ENCODE peak calls at places on chromosome 12, in nine cellular contexts. One of them, this sample, is unnamed.

GRCh38 chr12:21323736-21324135 is 11.0 kb downstream of the SLCO1A2 start:
- DNase-seq in Panc1: no peak
- DNase-seq in epithelial cell of esophagus: no peak
- DNase-seq in mesothelial cell of epicardium: no peak
- DNase-seq in mammary epithelial cell: no peak
- DNase-seq in AG10803: no peak
- DNase-seq in CD4-positive, alpha-beta T cell: no peak
- DNase-seq in thoracic aorta: no peak
- DNase-seq in nephron progenitor cell: no peak
- DNase-seq in this sample: no peak

GRCh38 chr12:96850676-96851075 is 56.4 kb upstream of the NEDD1 start:
- DNase-seq in Panc1: no peak
- DNase-seq in mesothelial cell of epicardium: no peak
- DNase-seq in CD4-positive, alpha-beta T cell: no peak
- DNase-seq in mammary epithelial cell: no peak
- DNase-seq in AG10803: no peak
- DNase-seq in nephron progenitor cell: no peak
- DNase-seq in epithelial cell of esophagus: no peak
- DNase-seq in thoracic aorta: no peak
- DNase-seq in this sample: no peak

GRCh38 chr12:124302241-124302806 is 7.4 kb downstream of the RFLNA start:
- DNase-seq in CD4-positive, alpha-beta T cell: no peak
- DNase-seq in nephron progenitor cell: no peak
- DNase-seq in mesothelial cell of epicardium: no peak
- DNase-seq in epithelial cell of esophagus: no peak
- DNase-seq in mammary epithelial cell: no peak
- DNase-seq in Panc1: no peak
- DNase-seq in thoracic aorta: no peak
- DNase-seq in AG10803: no peak
- DNase-seq in this sample: no peak

GRCh38 chr12:103169-103981 is 36.8 kb downstream of the IQSEC3 start:
- DNase-seq in Panc1: no peak
- DNase-seq in epithelial cell of esophagus: no peak
- DNase-seq in CD4-positive, alpha-beta T cell: no peak
- DNase-seq in mammary epithelial cell: no peak
- DNase-seq in AG10803: no peak
- DNase-seq in nephron progenitor cell: peak
- DNase-seq in thoracic aorta: no peak
- DNase-seq in mesothelial cell of epicardium: no peak
- DNase-seq in this sample: no peak

GRCh38 chr12:31728289-31728916 is 418 bp downstream of the AMN1 start:
- DNase-seq in AG10803: no peak
- DNase-seq in mammary epithelial cell: no peak
- DNase-seq in epithelial cell of esophagus: peak
- DNase-seq in CD4-positive, alpha-beta T cell: no peak
- DNase-seq in mesothelial cell of epicardium: no peak
- DNase-seq in thoracic aorta: no peak
- DNase-seq in Panc1: no peak
- DNase-seq in nephron progenitor cell: no peak
- DNase-seq in this sample: no peak

GRCh38 chr12:65324551-65324950 is 46.1 kb downstream of the MSRB3 start:
- DNase-seq in nephron progenitor cell: no peak
- DNase-seq in thoracic aorta: no peak
- DNase-seq in mammary epithelial cell: no peak
- DNase-seq in AG10803: peak
- DNase-seq in Panc1: no peak
- DNase-seq in epithelial cell of esophagus: no peak
- DNase-seq in mesothelial cell of epicardium: no peak
- DNase-seq in CD4-positive, alpha-beta T cell: no peak
- DNase-seq in this sample: no peak

GRCh38 chr12:1444142-1444516 is 150.3 kb downstream of the FBXL14 start:
- DNase-seq in Panc1: no peak
- DNase-seq in CD4-positive, alpha-beta T cell: no peak
- DNase-seq in nephron progenitor cell: no peak
- DNase-seq in mesothelial cell of epicardium: no peak
- DNase-seq in epithelial cell of esophagus: no peak
- DNase-seq in thoracic aorta: no peak
- DNase-seq in mammary epithelial cell: no peak
- DNase-seq in AG10803: no peak
- DNase-seq in this sample: no peak

GRCh38 chr12:131090254-131091210 is 136.8 kb downstream of the ADGRD1 start:
- DNase-seq in mesothelial cell of epicardium: no peak
- DNase-seq in AG10803: no peak
- DNase-seq in mammary epithelial cell: no peak
- DNase-seq in nephron progenitor cell: no peak
- DNase-seq in CD4-positive, alpha-beta T cell: no peak
- DNase-seq in Panc1: no peak
- DNase-seq in epithelial cell of esophagus: no peak
- DNase-seq in thoracic aorta: no peak
- DNase-seq in this sample: peak

GRCh38 chr12:97595423-97595822 is 132.8 kb downstream of the RMST start:
- DNase-seq in mammary epithelial cell: no peak
- DNase-seq in epithelial cell of esophagus: peak
- DNase-seq in thoracic aorta: no peak
- DNase-seq in nephron progenitor cell: no peak
- DNase-seq in CD4-positive, alpha-beta T cell: no peak
- DNase-seq in AG10803: no peak
- DNase-seq in mesothelial cell of epicardium: no peak
- DNase-seq in Panc1: no peak
- DNase-seq in this sample: no peak

GRCh38 chr12:109598428-109598854 is 24.8 kb downstream of the MVK start:
- DNase-seq in Panc1: no peak
- DNase-seq in mammary epithelial cell: no peak
- DNase-seq in nephron progenitor cell: no peak
- DNase-seq in AG10803: no peak
- DNase-seq in epithelial cell of esophagus: no peak
- DNase-seq in CD4-positive, alpha-beta T cell: no peak
- DNase-seq in mesothelial cell of epicardium: no peak
- DNase-seq in thoracic aorta: no peak
- DNase-seq in this sample: no peak

GRCh38 chr12:5521456-5522325 is 89.8 kb downstream of the NTF3 start:
- DNase-seq in mesothelial cell of epicardium: no peak
- DNase-seq in mammary epithelial cell: no peak
- DNase-seq in nephron progenitor cell: no peak
- DNase-seq in Panc1: no peak
- DNase-seq in epithelial cell of esophagus: no peak
- DNase-seq in CD4-positive, alpha-beta T cell: no peak
- DNase-seq in AG10803: no peak
- DNase-seq in thoracic aorta: no peak
- DNase-seq in this sample: no peak

GRCh38 chr12:52356031-52356761 is 11.1 kb downstream of the KRT85 start:
- DNase-seq in nephron progenitor cell: no peak
- DNase-seq in mesothelial cell of epicardium: peak
- DNase-seq in Panc1: no peak
- DNase-seq in CD4-positive, alpha-beta T cell: no peak
- DNase-seq in thoracic aorta: no peak
- DNase-seq in epithelial cell of esophagus: no peak
- DNase-seq in mammary epithelial cell: no peak
- DNase-seq in AG10803: no peak
- DNase-seq in this sample: no peak

GRCh38 chr12:93766802-93767523 is 89.8 kb downstream of the CRADD start:
- DNase-seq in Panc1: no peak
- DNase-seq in AG10803: peak
- DNase-seq in mesothelial cell of epicardium: no peak
- DNase-seq in mammary epithelial cell: peak
- DNase-seq in nephron progenitor cell: no peak
- DNase-seq in CD4-positive, alpha-beta T cell: peak
- DNase-seq in thoracic aorta: no peak
- DNase-seq in epithelial cell of esophagus: peak
- DNase-seq in this sample: peak

GRCh38 chr12:117863004-117863709 is 105.6 kb downstream of the KSR2 start:
- DNase-seq in mesothelial cell of epicardium: no peak
- DNase-seq in nephron progenitor cell: no peak
- DNase-seq in mammary epithelial cell: peak
- DNase-seq in thoracic aorta: no peak
- DNase-seq in Panc1: no peak
- DNase-seq in CD4-positive, alpha-beta T cell: no peak
- DNase-seq in epithelial cell of esophagus: peak
- DNase-seq in AG10803: peak
- DNase-seq in this sample: peak

GRCh38 chr12:107891967-107892366 is 117.5 kb downstream of the ASCL4 start:
- DNase-seq in mesothelial cell of epicardium: no peak
- DNase-seq in mammary epithelial cell: no peak
- DNase-seq in nephron progenitor cell: no peak
- DNase-seq in epithelial cell of esophagus: peak
- DNase-seq in Panc1: no peak
- DNase-seq in CD4-positive, alpha-beta T cell: no peak
- DNase-seq in thoracic aorta: no peak
- DNase-seq in AG10803: peak
- DNase-seq in this sample: peak

DNA sequence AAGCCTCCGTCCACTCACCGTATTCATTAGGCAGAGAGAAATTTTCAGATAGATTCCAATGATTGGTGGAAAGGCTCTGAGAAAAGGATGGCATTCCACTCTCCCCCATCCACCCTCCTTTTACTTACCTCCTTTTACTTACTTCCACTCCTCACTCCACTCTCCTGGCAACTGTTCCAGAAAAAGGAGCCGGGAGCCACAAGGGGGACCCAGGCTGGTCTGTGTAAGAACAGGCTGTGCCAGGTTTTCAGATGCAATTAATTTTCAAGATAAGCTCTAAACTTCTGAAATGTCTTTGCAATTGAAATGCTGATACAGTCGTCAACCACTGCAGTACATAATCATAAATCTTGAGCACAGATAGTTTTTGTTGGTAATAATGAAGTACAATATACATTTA is 248.8 kb downstream of the ANO6 start:
- DNase-seq in epithelial cell of esophagus: peak
- DNase-seq in CD4-positive, alpha-beta T cell: no peak
- DNase-seq in AG10803: no peak
- DNase-seq in mammary epithelial cell: no peak
- DNase-seq in mesothelial cell of epicardium: no peak
- DNase-seq in nephron progenitor cell: no peak
- DNase-seq in Panc1: no peak
- DNase-seq in thoracic aorta: no peak
- DNase-seq in this sample: peak
- TF ChIP-seq CTCF in epithelial cell of esophagus: no peak
- TF ChIP-seq CTCF in CD4-positive, alpha-beta T cell: no peak
- TF ChIP-seq CTCF in AG10803: no peak
- TF ChIP-seq CTCF in mammary epithelial cell: no peak
- TF ChIP-seq CTCF in mesothelial cell of epicardium: no peak
- TF ChIP-seq CTCF in nephron progenitor cell: no peak
- TF ChIP-seq CTCF in Panc1: peak
- TF ChIP-seq CTCF in thoracic aorta: no peak
- TF ChIP-seq CTCF in this sample: no peak

DNA sequence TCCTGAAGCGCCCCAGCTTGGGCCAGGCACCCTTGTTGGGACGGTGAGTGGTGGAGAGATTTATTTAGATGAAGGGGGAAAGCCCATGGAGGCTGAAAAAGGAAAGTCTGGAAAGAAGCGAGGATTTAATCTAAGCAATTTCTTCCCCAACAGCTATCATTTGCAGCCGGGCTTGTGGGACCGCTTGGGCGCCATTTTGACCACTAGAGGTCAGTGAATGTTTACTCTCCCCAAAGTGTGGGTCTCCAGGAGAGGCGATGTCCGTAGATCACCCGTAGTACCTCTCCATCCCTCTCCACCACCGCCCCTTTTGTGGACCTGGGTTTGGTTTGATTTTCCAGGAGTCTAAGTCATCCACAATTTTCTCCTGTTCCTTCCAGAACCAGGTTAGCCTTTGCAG is 91.2 kb upstream of the PARP11 start:
- DNase-seq in Panc1: peak
- DNase-seq in AG10803: no peak
- DNase-seq in thoracic aorta: no peak
- DNase-seq in CD4-positive, alpha-beta T cell: no peak
- DNase-seq in nephron progenitor cell: peak
- DNase-seq in mesothelial cell of epicardium: no peak
- DNase-seq in epithelial cell of esophagus: no peak
- DNase-seq in mammary epithelial cell: no peak
- DNase-seq in this sample: peak
- TF ChIP-seq CTCF in Panc1: peak
- TF ChIP-seq CTCF in AG10803: peak
- TF ChIP-seq CTCF in thoracic aorta: no peak
- TF ChIP-seq CTCF in CD4-positive, alpha-beta T cell: no peak
- TF ChIP-seq CTCF in nephron progenitor cell: peak
- TF ChIP-seq CTCF in mesothelial cell of epicardium: no peak
- TF ChIP-seq CTCF in epithelial cell of esophagus: no peak
- TF ChIP-seq CTCF in mammary epithelial cell: peak
- TF ChIP-seq CTCF in this sample: peak

DNA sequence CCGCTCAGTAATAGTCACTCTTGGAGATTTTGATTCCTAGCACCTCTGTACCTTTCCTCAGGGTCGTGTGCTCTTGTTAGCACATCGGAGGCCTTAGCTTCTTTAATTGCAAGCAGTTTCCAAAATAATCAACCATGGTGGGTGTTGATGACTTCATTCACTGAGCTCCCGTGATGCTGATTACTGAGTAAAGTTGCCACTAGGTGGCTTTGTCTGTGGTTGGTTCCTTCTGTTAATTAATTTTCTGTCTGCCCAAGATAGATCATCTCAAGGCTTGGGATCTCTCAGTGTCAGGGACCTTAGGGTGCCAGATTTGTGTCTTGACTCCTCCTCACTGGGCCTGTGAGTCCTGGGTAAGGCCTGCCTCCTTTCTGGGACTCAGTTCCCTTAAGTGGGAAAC is 54.3 kb downstream of the PTPN11 start:
- DNase-seq in CD4-positive, alpha-beta T cell: no peak
- DNase-seq in thoracic aorta: no peak
- DNase-seq in AG10803: no peak
- DNase-seq in mesothelial cell of epicardium: no peak
- DNase-seq in Panc1: no peak
- DNase-seq in nephron progenitor cell: no peak
- DNase-seq in epithelial cell of esophagus: peak
- DNase-seq in mammary epithelial cell: no peak
- DNase-seq in this sample: no peak
- TF ChIP-seq CTCF in CD4-positive, alpha-beta T cell: no peak
- TF ChIP-seq CTCF in thoracic aorta: no peak
- TF ChIP-seq CTCF in AG10803: peak
- TF ChIP-seq CTCF in mesothelial cell of epicardium: no peak
- TF ChIP-seq CTCF in Panc1: peak
- TF ChIP-seq CTCF in nephron progenitor cell: no peak
- TF ChIP-seq CTCF in epithelial cell of esophagus: no peak
- TF ChIP-seq CTCF in mammary epithelial cell: peak
- TF ChIP-seq CTCF in this sample: peak

GRCh38 chr12:75561921-75562320 is 50.5 kb upstream of the KRR1 start:
- DNase-seq in Panc1: no peak
- DNase-seq in AG10803: no peak
- DNase-seq in mammary epithelial cell: no peak
- DNase-seq in CD4-positive, alpha-beta T cell: no peak
- DNase-seq in epithelial cell of esophagus: no peak
- DNase-seq in nephron progenitor cell: no peak
- DNase-seq in thoracic aorta: no peak
- DNase-seq in mesothelial cell of epicardium: no peak
- DNase-seq in this sample: no peak

GRCh38 chr12:75563351-75563750 is 51.9 kb upstream of the KRR1 start:
- DNase-seq in Panc1: no peak
- DNase-seq in mesothelial cell of epicardium: no peak
- DNase-seq in AG10803: no peak
- DNase-seq in epithelial cell of esophagus: no peak
- DNase-seq in thoracic aorta: no peak
- DNase-seq in nephron progenitor cell: no peak
- DNase-seq in mammary epithelial cell: no peak
- DNase-seq in CD4-positive, alpha-beta T cell: no peak
- DNase-seq in this sample: no peak

GRCh38 chr12:75556306-75556899 is 45.0 kb upstream of the KRR1 start:
- DNase-seq in mammary epithelial cell: no peak
- DNase-seq in thoracic aorta: no peak
- DNase-seq in AG10803: no peak
- DNase-seq in mesothelial cell of epicardium: no peak
- DNase-seq in nephron progenitor cell: no peak
- DNase-seq in Panc1: no peak
- DNase-seq in CD4-positive, alpha-beta T cell: no peak
- DNase-seq in epithelial cell of esophagus: peak
- DNase-seq in this sample: peak

GRCh38 chr12:75558262-75558661 is 46.9 kb upstream of the KRR1 start:
- DNase-seq in thoracic aorta: no peak
- DNase-seq in epithelial cell of esophagus: no peak
- DNase-seq in nephron progenitor cell: peak
- DNase-seq in Panc1: no peak
- DNase-seq in mammary epithelial cell: no peak
- DNase-seq in CD4-positive, alpha-beta T cell: no peak
- DNase-seq in AG10803: no peak
- DNase-seq in mesothelial cell of epicardium: no peak
- DNase-seq in this sample: no peak

GRCh38 chr12:75560167-75560566 is 48.8 kb upstream of the KRR1 start:
- DNase-seq in CD4-positive, alpha-beta T cell: no peak
- DNase-seq in nephron progenitor cell: no peak
- DNase-seq in Panc1: no peak
- DNase-seq in mammary epithelial cell: peak
- DNase-seq in epithelial cell of esophagus: peak
- DNase-seq in mesothelial cell of epicardium: no peak
- DNase-seq in AG10803: peak
- DNase-seq in thoracic aorta: no peak
- DNase-seq in this sample: peak
- TF ChIP-seq CTCF in CD4-positive, alpha-beta T cell: no peak
- TF ChIP-seq CTCF in nephron progenitor cell: no peak
- TF ChIP-seq CTCF in Panc1: peak
- TF ChIP-seq CTCF in mammary epithelial cell: peak
- TF ChIP-seq CTCF in epithelial cell of esophagus: peak
- TF ChIP-seq CTCF in mesothelial cell of epicardium: no peak
- TF ChIP-seq CTCF in AG10803: peak
- TF ChIP-seq CTCF in thoracic aorta: peak
- TF ChIP-seq CTCF in this sample: peak

This sample was measured in MCF 10A.